ENCODE peak calls at places on chromosomes 2 and 18, in five cellular contexts. One of them, this sample, is unnamed.

GRCh38 chr18:46946656-46947282 is 29.4 kb downstream of the KATNAL2 start:
- DNase-seq in B cell: peak
- DNase-seq in body of pancreas: peak
- DNase-seq in stomach: peak
- DNase-seq in chondrocyte: peak
- DNase-seq in this sample: peak

GRCh38 chr2:37168217-37168981 is 11.6 kb upstream of the EIF2AK2 start:
- DNase-seq in B cell: no peak
- DNase-seq in body of pancreas: peak
- DNase-seq in stomach: no peak
- DNase-seq in chondrocyte: no peak
- DNase-seq in this sample: peak

GRCh38 chr2:168348076-168348475 is 100.7 kb upstream of the STK39 start:
- DNase-seq in B cell: no peak
- DNase-seq in body of pancreas: peak
- DNase-seq in stomach: peak
- DNase-seq in chondrocyte: no peak
- DNase-seq in this sample: peak

GRCh38 chr2:160783481-160783880 is 289.9 kb upstream of the RBMS1 start:
- DNase-seq in B cell: no peak
- DNase-seq in body of pancreas: no peak
- DNase-seq in stomach: no peak
- DNase-seq in chondrocyte: no peak
- DNase-seq in this sample: no peak

GRCh38 chr2:69436594-69436936 is 670 bp downstream of the NFU1 start:
- DNase-seq in B cell: no peak
- DNase-seq in body of pancreas: no peak
- DNase-seq in stomach: no peak
- DNase-seq in chondrocyte: no peak
- DNase-seq in this sample: peak

GRCh38 chr2:172080641-172081230 is 4.6 kb upstream of the DLX1 start:
- DNase-seq in B cell: no peak
- DNase-seq in body of pancreas: no peak
- DNase-seq in stomach: no peak
- DNase-seq in chondrocyte: no peak
- DNase-seq in this sample: no peak

GRCh38 chr2:20072436-20073158 is 21.2 kb upstream of the LAPTM4A start:
- DNase-seq in B cell: no peak
- DNase-seq in body of pancreas: no peak
- DNase-seq in stomach: no peak
- DNase-seq in chondrocyte: no peak
- DNase-seq in this sample: no peak

GRCh38 chr2:26169681-26170414 is 3.0 kb upstream of the GAREM2 start:
- DNase-seq in B cell: no peak
- DNase-seq in body of pancreas: no peak
- DNase-seq in stomach: no peak
- DNase-seq in chondrocyte: peak
- DNase-seq in this sample: no peak

GRCh38 chr2:242022550-242023290 is 153.2 kb downstream of the RTP5 start:
- DNase-seq in B cell: peak
- DNase-seq in body of pancreas: no peak
- DNase-seq in stomach: no peak
- DNase-seq in chondrocyte: no peak
- DNase-seq in this sample: no peak
- TF ChIP-seq CTCF in B cell: no peak
- TF ChIP-seq CTCF in body of pancreas: no peak
- TF ChIP-seq CTCF in stomach: no peak
- TF ChIP-seq CTCF in chondrocyte: no peak
- TF ChIP-seq CTCF in this sample: no peak

GRCh38 chr2:45643543-45644542 is 7.6 kb upstream of the PRKCE start:
- DNase-seq in B cell: peak
- DNase-seq in body of pancreas: peak
- DNase-seq in stomach: peak
- DNase-seq in chondrocyte: no peak
- DNase-seq in this sample: peak
- TF ChIP-seq CTCF in B cell: peak
- TF ChIP-seq CTCF in body of pancreas: peak
- TF ChIP-seq CTCF in stomach: peak
- TF ChIP-seq CTCF in chondrocyte: peak
- TF ChIP-seq CTCF in this sample: peak

GRCh38 chr18:39611381-39612090 is 2045.9 kb upstream of the CELF4 start:
- DNase-seq in B cell: no peak
- DNase-seq in body of pancreas: no peak
- DNase-seq in stomach: no peak
- DNase-seq in chondrocyte: no peak
- DNase-seq in this sample: no peak
- TF ChIP-seq CTCF in B cell: no peak
- TF ChIP-seq CTCF in body of pancreas: no peak
- TF ChIP-seq CTCF in stomach: no peak
- TF ChIP-seq CTCF in chondrocyte: no peak
- TF ChIP-seq CTCF in this sample: no peak

GRCh38 chr2:173552540-173552939 is 197.9 kb downstream of the CDCA7 start:
- DNase-seq in B cell: no peak
- DNase-seq in body of pancreas: no peak
- DNase-seq in stomach: no peak
- DNase-seq in chondrocyte: no peak
- DNase-seq in this sample: no peak
- TF ChIP-seq CTCF in B cell: no peak
- TF ChIP-seq CTCF in body of pancreas: no peak
- TF ChIP-seq CTCF in stomach: no peak
- TF ChIP-seq CTCF in chondrocyte: no peak
- TF ChIP-seq CTCF in this sample: no peak

GRCh38 chr2:133459590-133459989 is 108.7 kb downstream of the NCKAP5 start:
- DNase-seq in B cell: no peak
- DNase-seq in body of pancreas: no peak
- DNase-seq in stomach: no peak
- DNase-seq in chondrocyte: no peak
- DNase-seq in this sample: no peak

GRCh38 chr2:133457862-133458261 is 110.4 kb downstream of the NCKAP5 start:
- DNase-seq in B cell: no peak
- DNase-seq in body of pancreas: no peak
- DNase-seq in stomach: no peak
- DNase-seq in chondrocyte: no peak
- DNase-seq in this sample: no peak

GRCh38 chr2:133456971-133457370 is 111.3 kb downstream of the NCKAP5 start:
- DNase-seq in B cell: no peak
- DNase-seq in body of pancreas: no peak
- DNase-seq in stomach: no peak
- DNase-seq in chondrocyte: no peak
- DNase-seq in this sample: no peak

GRCh38 chr2:133458280-133458679 is 110.0 kb downstream of the NCKAP5 start:
- DNase-seq in B cell: no peak
- DNase-seq in body of pancreas: no peak
- DNase-seq in stomach: no peak
- DNase-seq in chondrocyte: no peak
- DNase-seq in this sample: no peak

DNA sequence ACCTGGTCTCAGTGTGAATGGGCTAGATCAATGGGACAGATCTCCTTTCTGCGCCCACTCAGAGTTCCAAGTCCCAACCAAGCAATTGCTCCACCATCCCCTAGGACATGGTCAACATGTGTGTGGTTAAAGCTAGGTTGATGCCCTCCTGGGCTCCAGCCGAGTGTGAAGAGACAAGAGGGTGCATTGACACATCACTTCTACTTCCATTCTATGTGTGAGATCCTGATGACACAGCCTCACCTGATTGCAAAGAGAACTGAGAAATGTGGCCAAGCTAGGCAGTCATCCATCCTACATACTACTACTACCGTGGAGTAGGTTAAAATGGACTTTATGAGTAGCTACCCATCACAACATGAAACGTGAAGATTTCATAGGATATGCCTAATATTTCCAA is 106.8 kb downstream of the NCKAP5 start:
- DNase-seq in B cell: no peak
- DNase-seq in body of pancreas: no peak
- DNase-seq in stomach: no peak
- DNase-seq in chondrocyte: no peak
- DNase-seq in this sample: no peak
- TF ChIP-seq CTCF in B cell: no peak
- TF ChIP-seq CTCF in body of pancreas: no peak
- TF ChIP-seq CTCF in stomach: no peak
- TF ChIP-seq CTCF in chondrocyte: no peak
- TF ChIP-seq CTCF in this sample: no peak

DNA sequence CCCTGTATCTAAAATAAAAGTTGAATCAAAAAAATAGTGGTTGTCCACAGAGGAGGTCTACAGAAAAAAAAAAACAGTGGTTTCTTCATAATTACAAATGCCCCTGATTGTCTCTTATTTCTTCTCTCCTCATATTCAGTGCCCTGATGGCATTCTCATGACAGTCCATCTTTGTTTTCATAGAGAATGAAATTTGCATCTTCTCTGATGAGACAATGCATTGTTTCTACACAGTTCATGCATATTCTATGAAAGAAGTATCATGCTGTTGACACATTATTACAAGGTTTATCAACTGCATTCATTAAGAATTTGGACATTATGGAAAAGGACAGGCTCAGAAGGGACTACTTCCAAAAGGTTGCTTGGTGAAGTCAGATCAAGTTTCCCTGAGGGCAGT is 59.5 kb downstream of the LHCGR start:
- DNase-seq in B cell: no peak
- DNase-seq in body of pancreas: no peak
- DNase-seq in stomach: no peak
- DNase-seq in chondrocyte: no peak
- DNase-seq in this sample: no peak
- TF ChIP-seq CTCF in B cell: no peak
- TF ChIP-seq CTCF in body of pancreas: no peak
- TF ChIP-seq CTCF in stomach: no peak
- TF ChIP-seq CTCF in chondrocyte: no peak
- TF ChIP-seq CTCF in this sample: no peak

GRCh38 chr2:226991663-226992062 is 155.8 kb downstream of the RHBDD1 start:
- DNase-seq in B cell: no peak
- DNase-seq in body of pancreas: no peak
- DNase-seq in stomach: no peak
- DNase-seq in chondrocyte: no peak
- DNase-seq in this sample: no peak

GRCh38 chr2:226993171-226993570 is 157.3 kb downstream of the RHBDD1 start:
- DNase-seq in B cell: no peak
- DNase-seq in body of pancreas: no peak
- DNase-seq in stomach: no peak
- DNase-seq in chondrocyte: no peak
- DNase-seq in this sample: no peak

GRCh38 chr2:226999676-227000075 is 163.8 kb downstream of the RHBDD1 start:
- DNase-seq in B cell: no peak
- DNase-seq in body of pancreas: no peak
- DNase-seq in stomach: no peak
- DNase-seq in chondrocyte: no peak
- DNase-seq in this sample: no peak

GRCh38 chr2:226995625-226996041 is 159.8 kb downstream of the RHBDD1 start:
- DNase-seq in B cell: no peak
- DNase-seq in body of pancreas: peak
- DNase-seq in stomach: no peak
- DNase-seq in chondrocyte: no peak
- DNase-seq in this sample: peak

GRCh38 chr2:226994775-226995174 is 158.9 kb downstream of the RHBDD1 start:
- DNase-seq in B cell: no peak
- DNase-seq in body of pancreas: peak
- DNase-seq in stomach: no peak
- DNase-seq in chondrocyte: no peak
- DNase-seq in this sample: no peak
- TF ChIP-seq CTCF in B cell: no peak
- TF ChIP-seq CTCF in body of pancreas: no peak
- TF ChIP-seq CTCF in stomach: no peak
- TF ChIP-seq CTCF in chondrocyte: peak
- TF ChIP-seq CTCF in this sample: no peak

DNA sequence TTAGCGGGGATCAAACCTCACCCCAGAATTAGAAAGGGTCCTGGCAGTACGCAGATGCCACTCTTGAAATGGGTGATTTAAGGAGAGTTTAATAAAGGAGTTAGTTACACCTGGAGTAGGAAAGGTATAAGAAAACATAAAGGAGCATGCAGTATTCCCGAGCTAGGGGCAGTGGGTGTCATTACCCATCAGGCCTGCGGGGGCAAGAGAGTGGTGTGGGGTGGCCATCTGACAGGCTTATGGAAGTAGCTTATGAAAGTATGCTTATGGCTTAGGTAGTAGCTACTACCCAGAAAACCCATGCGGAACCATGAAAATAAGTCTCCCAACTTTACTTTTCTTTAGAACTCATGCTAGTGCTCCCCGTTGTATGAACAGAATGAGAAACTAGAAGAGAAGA is 568.9 kb upstream of the ACVR2A start:
- DNase-seq in B cell: no peak
- DNase-seq in body of pancreas: peak
- DNase-seq in stomach: no peak
- DNase-seq in chondrocyte: no peak
- DNase-seq in this sample: peak
- TF ChIP-seq CTCF in B cell: no peak
- TF ChIP-seq CTCF in body of pancreas: no peak
- TF ChIP-seq CTCF in stomach: no peak
- TF ChIP-seq CTCF in chondrocyte: peak
- TF ChIP-seq CTCF in this sample: no peak

DNA sequence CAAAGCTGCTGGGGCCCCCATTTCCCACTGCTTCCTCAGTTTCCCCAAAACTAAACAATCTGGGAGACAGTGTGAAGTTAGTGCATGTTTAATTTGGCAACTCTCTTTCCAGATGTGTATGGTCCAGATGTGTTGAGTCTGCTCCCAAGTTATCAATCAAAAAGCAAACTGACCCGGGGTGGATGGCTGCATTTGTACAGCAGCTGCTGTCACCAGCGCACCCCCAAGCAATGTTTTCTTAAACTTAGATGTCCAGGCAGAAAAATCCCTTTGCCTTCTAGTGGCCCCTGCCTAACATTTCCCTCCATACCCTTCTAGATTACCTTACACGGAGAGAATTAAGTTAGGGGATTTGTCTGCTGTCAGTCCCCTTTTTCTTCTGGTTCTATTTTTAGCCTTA is 137.0 kb downstream of the COPS8 start:
- DNase-seq in B cell: no peak
- DNase-seq in body of pancreas: no peak
- DNase-seq in stomach: no peak
- DNase-seq in chondrocyte: no peak
- DNase-seq in this sample: no peak
- TF ChIP-seq CTCF in B cell: no peak
- TF ChIP-seq CTCF in body of pancreas: no peak
- TF ChIP-seq CTCF in stomach: no peak
- TF ChIP-seq CTCF in chondrocyte: no peak
- TF ChIP-seq CTCF in this sample: no peak

GRCh38 chr2:10385933-10386773 is 62.0 kb downstream of the ODC1 start:
- DNase-seq in B cell: no peak
- DNase-seq in body of pancreas: no peak
- DNase-seq in stomach: no peak
- DNase-seq in chondrocyte: no peak
- DNase-seq in this sample: no peak
- TF ChIP-seq CTCF in B cell: no peak
- TF ChIP-seq CTCF in body of pancreas: no peak
- TF ChIP-seq CTCF in stomach: no peak
- TF ChIP-seq CTCF in chondrocyte: no peak
- TF ChIP-seq CTCF in this sample: no peak